ENCODE peak calls at places on chromosome 14, in five cellular contexts. Y, S, V, Q and D are unnamed samples.

GRCh38 chr14:72894623-72895378 is 900 bp upstream of the DPF3 start:
- DNase-seq in Q (no peak), S (no peak), V (no peak), Y (peak; percentile 27), D (peak; percentile 75)

GRCh38 chr14:22472935-22473854 is 115.8 kb downstream of the DAD1 start:
- DNase-seq in Y (no peak), S (no peak), V (peak; percentile 50), Q (peak; percentile 74), D (no peak)

GRCh38 chr14:103130965-103131364 is 7.7 kb downstream of the TNFAIP2 start:
- DNase-seq in S (no peak), V (peak; percentile 84), Y (peak; percentile 84), Q (peak; percentile 92), D (peak; percentile 58)

GRCh38 chr14:95233702-95234241 is 76.4 kb upstream of the DICER1 start:
- DNase-seq in Y (no peak), Q (peak; percentile 40), V (no peak), S (no peak), D (peak; percentile 82)

GRCh38 chr14:74656964-74657363 is 44.9 kb upstream of the LTBP2 start:
- DNase-seq in Y (no peak), S (peak; percentile 43), Q (no peak), V (no peak), D (no peak)

GRCh38 chr14:74552623-74553022 is 59.1 kb downstream of the ISCA2 start:
- DNase-seq in V (no peak), Y (peak; percentile 28), S (peak; percentile 94), Q (peak; percentile 70), D (peak; percentile 84)

GRCh38 chr14:22502007-22502406 is 87.0 kb downstream of the DAD1 start:
- DNase-seq in V (peak; percentile 41), Y (no peak), Q (no peak), S (no peak), D (peak; percentile 21)

GRCh38 chr14:100825691-100826331 is at the start of gene MEG3:
- DNase-seq in Y (peak; percentile 77), Q (peak; percentile 83), V (peak; percentile 27), S (no peak), D (peak; percentile 56)

GRCh38 chr14:103862393-103862782 is 15.0 kb upstream of the PPP1R13B start:
- DNase-seq in Q (no peak), S (no peak), Y (no peak), V (no peak), D (no peak)

GRCh38 chr14:105929327-105930081 is 403.1 kb downstream of the TMEM121 start:
- DNase-seq in Q (no peak), V (no peak), S (peak; percentile 50), Y (no peak), D (no peak)

GRCh38 chr14:62015945-62016344 is 253.7 kb downstream of the SNAPC1 start:
- DNase-seq in S (no peak), Y (peak; percentile 5), Q (peak; percentile 2), V (no peak), D (no peak)

GRCh38 chr14:85423889-85424288 is 106.1 kb upstream of the FLRT2 start:
- DNase-seq in V (no peak), Q (no peak), S (no peak), Y (no peak), D (no peak)

GRCh38 chr14:72999316-72999715 is 27.6 kb downstream of the ZFYVE1 start:
- DNase-seq in S (no peak), Y (no peak), Q (no peak), V (no peak), D (no peak)

GRCh38 chr14:91947196-91948184 is at the start of gene FBLN5:
- DNase-seq in Q (peak; percentile 85), S (peak; percentile 84), V (peak; percentile 33), Y (peak; percentile 88), D (peak; percentile 86)

GRCh38 chr14:57988445-57988844 is 122.6 kb upstream of the SLC35F4 start:
- DNase-seq in S (no peak), V (no peak), Y (no peak), Q (no peak), D (no peak)

GRCh38 chr14:46717211-46717610 is 65.6 kb upstream of the RPL10L start:
- DNase-seq in Y (peak; percentile 62), V (no peak), Q (no peak), S (no peak), D (no peak)

GRCh38 chr14:59190372-59190771 is 1.9 kb downstream of the DAAM1 start:
- DNase-seq in Q (peak; percentile 25), V (no peak), S (no peak), Y (no peak), D (no peak)

GRCh38 chr14:33686218-33686617 is 264.7 kb downstream of the EGLN3 start:
- DNase-seq in Y (peak; percentile 92), S (no peak), V (no peak), Q (no peak), D (no peak)

GRCh38 chr14:55713496-55713895 is 133.5 kb downstream of the KTN1 start:
- DNase-seq in V (no peak), S (no peak), Q (peak; percentile 20), Y (no peak), D (no peak)

GRCh38 chr14:24274101-24274543 is 2.7 kb upstream of the RABGGTA start:
- DNase-seq in V (no peak), Q (no peak), S (no peak), Y (peak; percentile 19), D (peak; percentile 1)

GRCh38 chr14:104536942-104537612 is 42.5 kb upstream of the C14orf180 start:
- DNase-seq in V (peak; percentile 33), Y (peak; percentile 55), S (peak; percentile 12), Q (peak; percentile 57), D (no peak)

GRCh38 chr14:76078501-76078900 is 73.2 kb upstream of the GPATCH2L start:
- DNase-seq in S (no peak), Y (no peak), V (no peak), Q (no peak), D (no peak)

GRCh38 chr14:104705340-104706047 is 16.1 kb downstream of the INF2 start:
- DNase-seq in Y (no peak), S (no peak), V (no peak), Q (no peak), D (no peak)

GRCh38 chr14:91399868-91400640 is 17.6 kb downstream of the CCDC88C start:
- DNase-seq in Q (no peak), V (peak; percentile 42), S (no peak), Y (no peak), D (no peak)

GRCh38 chr14:76955575-76956252 is 72.8 kb downstream of the IRF2BPL start:
- DNase-seq in V (peak; percentile 48), S (no peak), Y (peak; percentile 49), Q (peak; percentile 33), D (peak; percentile 50)

GRCh38 chr14:30840086-30840779 is 34.1 kb upstream of the COCH start:
- DNase-seq in Q (no peak), V (no peak), S (no peak), Y (no peak), D (no peak)

DNA sequence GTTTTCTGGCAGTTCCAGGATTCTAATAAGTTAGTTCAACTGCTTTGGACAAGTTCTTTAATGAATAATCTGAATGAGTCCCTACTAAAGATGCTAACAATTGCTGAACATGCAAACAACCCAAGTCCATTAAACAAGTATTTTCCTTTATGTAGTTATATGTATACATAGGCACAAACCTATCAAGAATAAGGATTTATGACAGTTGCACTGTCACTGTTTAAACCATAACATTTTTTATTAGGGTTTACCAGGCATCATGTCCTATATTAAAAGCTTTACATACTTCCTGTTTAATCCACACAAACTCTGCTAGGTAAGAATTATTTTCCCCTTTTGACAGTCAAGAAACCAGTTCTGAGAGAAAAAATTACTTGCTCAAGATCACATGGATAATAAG is 31.9 kb upstream of the COCH start:
- DNase-seq in Y (no peak), Q (no peak), S (no peak), V (no peak), D (no peak)
- H3K4me1 ChIP-seq in Y (no peaks in the 10 kb centered on the region), Q (no peaks in the 10 kb centered on the region), S (peaks cover 3% of the 10 kb centered on the region), V (no peaks in the 10 kb centered on the region), D (no peaks in the 10 kb centered on the region)

GRCh38 chr14:87397499-87397898 is 595.5 kb downstream of the GALC start:
- DNase-seq in V (no peak), Y (no peak), Q (no peak), S (no peak), D (no peak)
- H3K36me3 ChIP-seq in V (no peaks in the 10 kb centered on the region), Y (no peaks in the 10 kb centered on the region), Q (no peaks in the 10 kb centered on the region), S (no peaks in the 10 kb centered on the region), D (no peaks in the 10 kb centered on the region)

GRCh38 chr14:60649815-60650381 is 621 bp upstream of the SIX1 start:
- DNase-seq in S (peak; percentile 66), Y (no peak), V (peak; percentile 41), Q (no peak), D (no peak)
- H3K27ac ChIP-seq in S (peak overlapping the region; percentile 78), Y (no peak overlapping the region), V (peak overlapping the region; percentile 92), Q (no peak overlapping the region), D (peak overlapping the region; percentile 93)

GRCh38 chr14:69694730-69695663 is 71.9 kb upstream of the SRSF5 start:
- DNase-seq in Q (peak; percentile 39), Y (peak; percentile 60), V (no peak), S (no peak), D (no peak)
- H3K4me1 ChIP-seq in Q (peaks cover 51% of the 10 kb centered on the region), Y (peaks cover 7% of the 10 kb centered on the region), V (peaks cover 20% of the 10 kb centered on the region), S (peaks cover 58% of the 10 kb centered on the region), D (peaks cover 59% of the 10 kb centered on the region)

DNA sequence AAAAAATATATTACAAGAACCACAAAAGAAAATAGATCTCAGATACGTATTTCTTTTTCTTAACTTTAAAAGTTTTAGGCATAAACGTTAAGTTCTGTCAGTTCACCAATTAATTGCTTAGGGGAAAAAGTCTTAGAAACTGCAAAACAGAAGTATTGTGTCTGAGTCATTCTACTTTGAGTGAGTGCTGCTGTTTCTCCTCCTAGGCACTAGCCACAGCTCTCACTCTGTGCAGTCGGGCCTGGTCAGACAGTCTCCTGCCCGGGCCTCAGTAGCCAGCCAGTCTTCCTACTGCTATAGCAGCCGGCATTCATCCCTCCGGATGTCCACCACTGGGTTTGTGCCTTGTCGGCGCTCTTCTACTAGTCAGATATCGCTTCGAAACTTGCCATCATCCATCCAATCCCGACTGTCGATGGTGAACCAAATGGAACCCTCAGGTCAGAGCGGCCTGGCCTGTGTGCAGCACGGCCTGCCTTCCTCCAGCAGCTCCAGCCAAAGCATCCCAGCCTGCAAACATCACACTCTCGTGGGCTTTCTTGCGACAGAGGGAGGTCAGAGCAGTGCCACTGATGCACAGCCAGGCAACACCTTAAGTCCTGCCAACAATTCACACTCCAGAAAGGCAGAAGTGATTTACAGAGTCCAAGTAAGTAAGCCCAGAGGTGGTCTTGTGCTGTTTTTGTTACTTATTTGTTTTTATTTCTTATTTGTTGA is 201.3 kb downstream of the PCNX1 start:
- DNase-seq in V (no peak), Q (no peak), Y (no peak), S (no peak), D (no peak)
- H3K36me3 ChIP-seq in V (peaks cover 3% of the 10 kb centered on the region), Q (peaks cover 72% of the 10 kb centered on the region), Y (peaks cover 6% of the 10 kb centered on the region), S (peaks cover 40% of the 10 kb centered on the region), D (peaks cover 97% of the 10 kb centered on the region)